ENCODE peak calls at places on chromosome 16, in six cellular contexts. M, J, S, Z, Y and C are unnamed samples.

GRCh38 chr16:79400462-79401149 is 199.9 kb downstream of the MAF start:
- DNase-seq in M (peak; percentile 83), S (no peak), Y (no peak), Z (no peak), J (no peak), C (no peak)

GRCh38 chr16:68265078-68265925 is 976 bp downstream of the SLC7A6 start:
- DNase-seq in J (peak; percentile 58), Y (no peak), S (no peak), Z (peak; percentile 44), M (peak; percentile 72), C (peak; percentile 59)

GRCh38 chr16:73747328-73747727 is 549.3 kb upstream of the PSMD7 start:
- DNase-seq in Y (no peak), Z (no peak), M (no peak), S (no peak), J (no peak), C (no peak)

GRCh38 chr16:84826558-84826941 is 6.8 kb downstream of the CRISPLD2 start:
- DNase-seq in M (no peak), Z (no peak), J (no peak), Y (no peak), S (no peak), C (no peak)

GRCh38 chr16:28063047-28063521 is 430 bp downstream of the GSG1L start:
- DNase-seq in Y (peak; percentile 40), J (no peak), Z (no peak), S (no peak), M (no peak), C (peak; percentile 50)

GRCh38 chr16:83701494-83701893 is 106.3 kb upstream of the HSBP1 start:
- DNase-seq in Y (peak; percentile 76), Z (no peak), S (no peak), M (no peak), J (peak; percentile 31), C (peak; percentile 15)

GRCh38 chr16:15667091-15667742 is 17.2 kb downstream of the NDE1 start:
- DNase-seq in S (no peak), Y (no peak), Z (no peak), J (no peak), M (no peak), C (no peak)

GRCh38 chr16:84953051-84953746 is 58.1 kb downstream of the ZDHHC7 start:
- DNase-seq in Z (no peak), Y (no peak), M (no peak), J (no peak), S (no peak), C (no peak)

GRCh38 chr16:86044881-86045600 is 146.1 kb downstream of the IRF8 start:
- DNase-seq in S (peak; percentile 35), J (no peak), Y (no peak), M (peak; percentile 56), Z (no peak), C (no peak)

GRCh38 chr16:58500329-58501241 is 642 bp downstream of the NDRG4 start:
- DNase-seq in J (no peak), Z (no peak), Y (no peak), S (no peak), M (no peak), C (no peak)

GRCh38 chr16:62545039-62545438 is 508.8 kb upstream of the CDH8 start:
- DNase-seq in Y (no peak), S (no peak), M (no peak), Z (no peak), J (no peak), C (no peak)

GRCh38 chr16:17397499-17397891 is 73.3 kb downstream of the XYLT1 start:
- DNase-seq in S (no peak), J (peak; percentile 32), Y (no peak), M (no peak), Z (no peak), C (no peak)

GRCh38 chr16:48206594-48207242 is 37.4 kb upstream of the LONP2 start:
- DNase-seq in J (no peak), M (no peak), Y (no peak), S (no peak), Z (no peak), C (no peak)

GRCh38 chr16:83365166-83365565 is 442.6 kb upstream of the HSBP1 start:
- DNase-seq in M (no peak), Y (no peak), Z (peak; percentile 22), S (no peak), J (no peak), C (no peak)

GRCh38 chr16:3501783-3502400 is 1.1 kb downstream of the CLUAP1 start:
- DNase-seq in Z (no peak), Y (no peak), J (no peak), S (no peak), M (no peak), C (no peak)

GRCh38 chr16:16925432-16925831 is 545.3 kb downstream of the XYLT1 start:
- DNase-seq in J (no peak), S (no peak), M (no peak), Z (no peak), Y (no peak), C (no peak)

GRCh38 chr16:82603784-82604411 is 22.9 kb upstream of the CDH13 start:
- DNase-seq in S (no peak), Z (peak; percentile 6), Y (peak; percentile 50), M (no peak), J (peak; percentile 58), C (no peak)

GRCh38 chr16:75237398-75238131 is 13.9 kb downstream of the BCAR1 start:
- DNase-seq in Z (no peak), J (no peak), Y (no peak), M (no peak), S (no peak), C (no peak)

GRCh38 chr16:85072947-85073346 is 39.3 kb downstream of the CIBAR2 start:
- DNase-seq in Y (no peak), S (no peak), Z (no peak), J (peak; percentile 20), M (no peak), C (no peak)

GRCh38 chr16:11168386-11169065 is 87.5 kb downstream of the SOCS1 start:
- DNase-seq in M (peak; percentile 33), J (peak; percentile 37), Y (no peak), Z (no peak), S (no peak), C (no peak)

GRCh38 chr16:68065716-68066305 is 19.4 kb upstream of the NFATC3 start:
- DNase-seq in Y (no peak), Z (no peak), S (no peak), J (no peak), M (no peak), C (no peak)

GRCh38 chr16:87143661-87144121 is 173.5 kb downstream of the C16orf95 start:
- DNase-seq in Y (no peak), S (no peak), J (no peak), M (no peak), Z (no peak), C (no peak)

GRCh38 chr16:12157510-12158093 is 181.1 kb downstream of the SNX29 start:
- DNase-seq in Z (no peak), J (no peak), M (no peak), S (no peak), Y (no peak), C (no peak)

GRCh38 chr16:47528431-47528830 is 67.3 kb downstream of the PHKB start:
- DNase-seq in Y (no peak), M (no peak), J (no peak), Z (no peak), S (no peak), C (no peak)

DNA sequence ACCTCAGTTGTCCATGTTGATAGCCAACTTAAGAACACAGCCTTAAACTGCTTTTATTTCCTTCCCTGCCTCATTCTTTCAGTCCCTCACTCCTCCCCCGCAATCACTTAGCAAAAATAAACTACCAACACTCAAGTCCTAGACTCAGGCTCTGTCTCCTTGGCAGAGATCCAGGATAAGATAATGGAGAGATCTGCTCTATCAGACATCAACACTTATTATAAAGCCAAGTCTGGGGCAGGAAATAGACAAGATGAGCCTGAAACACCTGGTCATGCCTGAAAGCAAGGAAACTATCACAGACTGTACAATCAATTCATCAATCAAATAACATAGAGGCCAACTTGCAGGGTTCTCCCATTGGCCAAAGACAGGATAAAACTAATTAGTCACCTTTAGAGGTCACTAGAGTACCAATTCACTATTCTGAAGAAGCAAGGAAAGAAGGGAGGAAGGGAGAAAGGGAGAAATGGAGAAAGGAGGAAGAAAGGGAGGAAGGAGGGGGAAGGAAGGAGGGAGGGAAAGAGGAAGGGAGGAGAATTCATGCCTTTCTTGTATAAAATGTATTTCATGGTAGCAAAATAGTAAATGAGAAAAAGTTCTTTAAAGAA is 15.6 kb downstream of the HYDIN start:
- DNase-seq in Z (no peak), S (no peak), M (no peak), J (no peak), Y (no peak), C (peak; percentile 19)
- TF ChIP-seq CTCF in Z (peak; percentile 34), S (no peak), M (peak; percentile 17), J (peak; percentile 11), Y (no peak), C (no peak)

GRCh38 chr16:88737298-88738166 is 31.2 kb downstream of the CTU2 start:
- DNase-seq in M (peak; percentile 87), S (peak; percentile 46), Z (no peak), Y (peak; percentile 77), J (peak; percentile 42), C (peak; percentile 95)
- TF ChIP-seq CTCF in M (peak; percentile 100), S (peak; percentile 95), Z (peak; percentile 78), Y (peak; percentile 99), J (peak; percentile 99), C (peak; percentile 97)

DNA sequence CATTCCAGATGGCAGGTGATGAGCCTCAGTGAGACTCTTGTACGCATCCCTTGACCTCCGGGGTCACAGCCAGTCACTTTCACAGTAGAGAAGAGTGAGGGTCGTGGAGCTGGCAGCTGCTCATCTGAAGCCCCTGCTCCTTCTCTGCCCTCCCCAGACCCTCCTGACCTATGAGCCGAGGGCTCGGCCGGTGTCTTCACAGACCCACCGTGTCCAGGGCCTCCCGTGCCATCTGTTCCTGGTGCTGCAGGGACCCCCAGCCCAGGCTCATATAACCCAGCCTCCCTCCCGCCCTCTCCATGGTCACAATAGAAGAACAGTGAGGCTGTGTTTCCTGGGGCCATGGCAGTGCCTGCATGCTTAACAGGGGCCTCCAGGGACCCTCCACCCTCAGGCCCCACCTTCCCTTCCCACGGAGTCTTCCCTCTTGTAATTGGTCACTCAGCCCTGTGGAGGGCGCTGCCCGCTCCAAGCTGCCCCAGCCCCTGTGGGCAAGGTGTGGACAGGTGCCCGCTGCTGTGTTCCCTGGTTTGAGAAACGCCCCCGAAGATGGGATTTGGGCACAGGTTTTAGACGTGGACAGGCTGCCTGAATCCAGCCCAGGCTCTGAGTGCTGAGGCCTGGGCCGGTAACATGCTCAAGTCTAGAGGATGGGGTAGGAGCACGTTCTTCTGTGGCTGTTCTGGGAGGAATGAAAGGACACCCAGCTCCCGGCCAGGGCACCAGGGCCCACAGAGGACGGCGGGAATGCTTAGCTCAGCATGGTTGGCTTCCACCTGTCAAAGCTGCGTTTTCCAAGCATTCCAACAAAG is 38.7 kb downstream of the ACSF3 start:
- DNase-seq in Y (no peak), J (no peak), M (peak; percentile 39), S (no peak), Z (no peak), C (no peak)
- TF ChIP-seq CTCF in Y (no peak), J (no peak), M (no peak), S (no peak), Z (peak; percentile 7), C (no peak)

GRCh38 chr16:55779391-55780094 is 53.4 kb downstream of the CES1 start:
- DNase-seq in M (no peak), Z (no peak), S (no peak), Y (no peak), J (no peak), C (no peak)
- TF ChIP-seq CTCF in M (no peak), Z (no peak), S (no peak), Y (no peak), J (no peak), C (no peak)